ENCODE peak calls at places on chromosomes 7 and 10, in six cellular contexts. J is HepG2, M is SK-N-SH, R is K562, T is H1, N is GM12878. C is an unnamed sample.

GRCh38 chr10:120735773-120736371 is 115.3 kb upstream of the WDR11 start:
- DNase-seq in R (peak), M (peak), T (no peak), J (peak), N (peak), C (peak)

GRCh38 chr10:133327651-133328357 is 8.9 kb downstream of the CALY start:
- DNase-seq in R (no peak), J (no peak), M (no peak), T (no peak), N (no peak), C (no peak)

GRCh38 chr7:80263321-80263720 is 128.7 kb downstream of the GNAI1 start:
- DNase-seq in N (no peak), T (no peak), J (no peak), R (no peak), M (no peak), C (no peak)

GRCh38 chr10:33248638-33249037 is 85.8 kb downstream of the NRP1 start:
- DNase-seq in J (no peak), T (no peak), N (no peak), R (no peak), M (no peak), C (no peak)

GRCh38 chr7:72405389-72405788 is 6.7 kb downstream of the CALN1 start:
- DNase-seq in N (no peak), R (no peak), J (no peak), M (no peak), T (no peak), C (no peak)

GRCh38 chr7:116236020-116236630 is 25.8 kb downstream of the TES start:
- DNase-seq in R (peak), T (no peak), J (peak), N (no peak), M (peak), C (peak)

GRCh38 chr10:132616170-132616994 is 78.8 kb downstream of the INPP5A start:
- DNase-seq in N (no peak), T (no peak), R (no peak), J (no peak), M (no peak), C (no peak)

GRCh38 chr10:80204193-80204714 is 1.1 kb downstream of the ANXA11 start:
- DNase-seq in J (peak), N (no peak), R (no peak), M (no peak), T (no peak), C (peak)

GRCh38 chr10:60944159-60944909 is at the start of gene RHOBTB1:
- DNase-seq in T (no peak), J (peak), M (peak), N (no peak), R (peak), C (peak)

GRCh38 chr7:114273218-114273617 is 141.4 kb upstream of the FOXP2 start:
- DNase-seq in J (no peak), R (no peak), T (no peak), N (no peak), M (no peak), C (no peak)

GRCh38 chr10:120505056-120505455 is 48.0 kb downstream of the PLPP4 start:
- DNase-seq in T (no peak), R (no peak), M (no peak), J (no peak), N (no peak), C (no peak)

DNA sequence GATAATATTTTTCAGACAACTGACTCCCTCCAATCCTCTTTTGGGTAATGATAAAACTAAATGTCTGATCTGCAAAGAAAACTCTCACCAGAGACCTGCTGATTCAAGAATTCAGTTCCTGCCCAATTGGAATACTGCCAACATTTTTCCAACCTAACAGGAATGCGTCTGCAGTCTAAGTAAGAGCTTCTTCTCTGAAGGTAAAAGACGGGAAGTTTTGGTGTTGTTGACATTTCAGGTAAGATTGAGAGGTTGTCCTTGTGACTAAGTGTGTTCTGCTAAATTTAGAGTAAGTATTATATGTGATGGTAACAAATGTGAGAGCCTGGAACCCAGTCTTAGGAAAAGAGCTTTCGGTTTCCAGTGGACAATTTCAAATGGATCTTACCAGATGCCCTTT is 17.6 kb downstream of the IFIT5 start:
- DNase-seq in R (no peak), J (peak), T (no peak), M (no peak), N (no peak), C (peak)
- TF ChIP-seq JUND in R (no peak), J (no peak), T (no peak), M (no peak), N (no peak), C (no peak)

DNA sequence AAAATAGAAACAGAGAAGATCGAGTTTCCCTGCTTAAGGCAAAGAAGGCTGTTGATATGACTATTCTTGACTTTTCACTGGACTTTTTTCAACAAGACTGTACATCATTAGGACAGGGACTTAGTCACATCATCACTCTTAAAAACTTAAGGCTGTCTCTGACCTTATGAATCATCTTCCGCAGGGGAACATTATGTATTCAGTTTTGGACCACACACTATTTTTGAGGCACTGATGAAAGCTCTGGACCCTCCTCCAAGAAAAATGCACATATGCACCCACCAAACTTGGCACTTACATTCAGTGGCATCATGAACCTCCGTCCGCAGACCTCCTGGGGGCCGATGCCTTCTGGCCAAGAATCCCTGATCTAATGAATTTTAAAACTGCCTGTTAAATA is 96.4 kb downstream of the CALD1 start:
- DNase-seq in T (no peak), R (no peak), M (no peak), N (no peak), J (no peak), C (no peak)
- TF ChIP-seq JUND in T (no peak), R (no peak), M (peak), N (no peak), J (no peak), C (no peak)

GRCh38 chr10:75067272-75067671 is 44.2 kb upstream of the SAMD8 start:
- DNase-seq in J (no peak), N (no peak), T (no peak), M (no peak), R (no peak), C (no peak)
- TF ChIP-seq JUND in J (no peak), N (no peak), T (no peak), M (no peak), R (no peak), C (no peak)

GRCh38 chr10:77582710-77583115 is 54.9 kb downstream of the KCNMA1 start:
- DNase-seq in N (no peak), M (no peak), J (no peak), R (peak), T (no peak), C (peak)
- TF ChIP-seq JUND in N (no peak), M (peak), J (no peak), R (peak), T (no peak), C (no peak)

DNA sequence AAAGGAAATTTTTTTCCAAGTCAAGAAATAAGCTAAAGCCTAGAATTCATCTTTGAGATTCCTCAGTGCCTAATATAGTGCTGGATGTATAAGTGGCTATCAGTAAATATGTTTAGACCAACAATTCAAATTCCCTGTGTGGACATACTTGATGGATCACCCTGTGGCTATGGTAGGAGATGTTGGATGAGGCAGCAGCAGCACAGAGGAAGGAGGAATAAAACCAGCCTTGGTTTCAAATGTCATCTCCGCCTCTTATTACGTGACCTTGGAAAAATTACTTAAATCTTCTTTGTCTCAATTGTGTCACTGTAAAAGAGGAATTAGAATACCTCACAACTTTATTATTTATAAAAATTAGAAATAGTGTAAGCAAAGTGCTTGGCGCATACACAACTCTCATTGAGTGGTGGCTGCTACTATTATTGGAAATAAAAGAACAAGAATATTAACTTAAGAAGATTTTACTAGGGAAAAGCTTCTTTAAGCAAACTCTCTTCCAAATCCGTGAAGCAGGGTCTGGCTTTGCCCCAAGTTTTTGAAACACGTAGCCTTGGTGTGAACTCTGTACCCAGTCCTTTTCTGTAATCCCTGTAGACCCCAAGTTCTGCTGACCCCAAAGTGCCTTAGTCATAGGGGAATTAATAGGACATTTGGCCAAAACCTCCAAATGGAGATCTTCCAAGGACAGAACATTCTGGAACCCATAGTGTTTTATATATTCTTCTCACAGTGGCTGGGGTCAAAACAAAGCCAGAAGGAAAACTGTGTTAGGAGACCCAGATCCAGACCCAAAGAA is 283.8 kb downstream of the PTEN start:
- DNase-seq in R (no peak), M (no peak), J (no peak), N (no peak), T (no peak), C (no peak)
- TF ChIP-seq JUND in R (no peak), M (no peak), J (no peak), N (no peak), T (no peak), C (no peak)

DNA sequence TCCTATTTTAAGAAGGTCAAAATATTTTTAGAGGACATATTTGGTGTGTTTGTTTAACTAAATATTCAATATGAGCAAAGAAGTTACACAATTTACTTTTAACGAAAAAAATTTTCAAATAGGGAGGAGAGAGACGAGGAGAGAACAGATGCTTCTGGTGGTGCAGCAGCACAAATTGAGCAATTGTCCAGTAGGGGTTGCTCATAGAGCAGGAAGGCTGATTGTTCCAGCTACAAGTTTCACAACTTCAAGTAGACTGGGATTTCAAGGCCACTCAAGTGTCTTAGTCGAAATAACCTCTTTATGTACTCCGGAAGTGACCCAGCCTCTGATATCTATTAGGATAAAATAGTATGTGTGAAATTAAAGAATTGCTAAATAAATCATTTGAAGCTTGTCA is 197.9 kb downstream of the HDAC9 start:
- DNase-seq in N (no peak), M (peak), J (no peak), T (no peak), R (no peak), C (peak)
- TF ChIP-seq JUND in N (no peak), M (no peak), J (no peak), T (no peak), R (no peak), C (no peak)